ENCODE peak calls at places on chromosomes 11 and 22, in eight cellular contexts. One of them, this sample, is unnamed.

GRCh38 chr11:93741882-93742226 is 382 bp downstream of the C11orf54 start:
- DNase-seq in endothelial cell: no peak
- DNase-seq in GM20000: no peak
- DNase-seq in CD4-positive, alpha-beta T cell: no peak
- DNase-seq in heart right ventricle: no peak
- DNase-seq in kidney: no peak
- DNase-seq in IMR-90: peak
- DNase-seq in GM23338: peak
- DNase-seq in this sample: no peak

GRCh38 chr11:76629133-76629852 is 41.3 kb downstream of the LRRC32 start:
- DNase-seq in endothelial cell: no peak
- DNase-seq in GM20000: no peak
- DNase-seq in CD4-positive, alpha-beta T cell: no peak
- DNase-seq in heart right ventricle: peak
- DNase-seq in kidney: peak
- DNase-seq in IMR-90: peak
- DNase-seq in GM23338: no peak
- DNase-seq in this sample: peak

GRCh38 chr11:95515379-95515778 is 274.2 kb downstream of the FAM76B start:
- DNase-seq in endothelial cell: no peak
- DNase-seq in GM20000: no peak
- DNase-seq in CD4-positive, alpha-beta T cell: no peak
- DNase-seq in heart right ventricle: no peak
- DNase-seq in kidney: no peak
- DNase-seq in IMR-90: peak
- DNase-seq in GM23338: no peak
- DNase-seq in this sample: no peak

GRCh38 chr11:63961608-63962412 is 12.6 kb upstream of the COX8A start:
- DNase-seq in endothelial cell: no peak
- DNase-seq in GM20000: no peak
- DNase-seq in CD4-positive, alpha-beta T cell: no peak
- DNase-seq in heart right ventricle: no peak
- DNase-seq in kidney: no peak
- DNase-seq in IMR-90: peak
- DNase-seq in GM23338: peak
- DNase-seq in this sample: peak

GRCh38 chr11:87092159-87092558 is 54.4 kb downstream of the TMEM135 start:
- DNase-seq in endothelial cell: no peak
- DNase-seq in GM20000: no peak
- DNase-seq in CD4-positive, alpha-beta T cell: no peak
- DNase-seq in heart right ventricle: no peak
- DNase-seq in kidney: no peak
- DNase-seq in IMR-90: no peak
- DNase-seq in GM23338: no peak
- DNase-seq in this sample: no peak

GRCh38 chr11:75273989-75274391 is 33.4 kb downstream of the TPBGL start:
- DNase-seq in endothelial cell: no peak
- DNase-seq in GM20000: no peak
- DNase-seq in CD4-positive, alpha-beta T cell: no peak
- DNase-seq in heart right ventricle: no peak
- DNase-seq in kidney: peak
- DNase-seq in IMR-90: no peak
- DNase-seq in GM23338: no peak
- DNase-seq in this sample: no peak

GRCh38 chr11:128630367-128631230 is 43.2 kb upstream of the ETS1 start:
- DNase-seq in endothelial cell: peak
- DNase-seq in GM20000: peak
- DNase-seq in CD4-positive, alpha-beta T cell: peak
- DNase-seq in heart right ventricle: peak
- DNase-seq in kidney: peak
- DNase-seq in IMR-90: peak
- DNase-seq in GM23338: peak
- DNase-seq in this sample: peak

GRCh38 chr11:2093575-2094353 is 45.4 kb downstream of the IGF2 start:
- DNase-seq in endothelial cell: no peak
- DNase-seq in GM20000: no peak
- DNase-seq in CD4-positive, alpha-beta T cell: no peak
- DNase-seq in heart right ventricle: peak
- DNase-seq in kidney: peak
- DNase-seq in IMR-90: no peak
- DNase-seq in GM23338: no peak
- DNase-seq in this sample: no peak

GRCh38 chr11:13972033-13972910 is 9.7 kb downstream of the SPON1 start:
- DNase-seq in endothelial cell: no peak
- DNase-seq in GM20000: no peak
- DNase-seq in CD4-positive, alpha-beta T cell: no peak
- DNase-seq in heart right ventricle: no peak
- DNase-seq in kidney: no peak
- DNase-seq in IMR-90: peak
- DNase-seq in GM23338: no peak
- DNase-seq in this sample: peak

GRCh38 chr11:35735903-35736302 is 73.3 kb downstream of the TRIM44 start:
- DNase-seq in endothelial cell: no peak
- DNase-seq in GM20000: no peak
- DNase-seq in CD4-positive, alpha-beta T cell: no peak
- DNase-seq in heart right ventricle: no peak
- DNase-seq in kidney: no peak
- DNase-seq in IMR-90: no peak
- DNase-seq in GM23338: no peak
- DNase-seq in this sample: no peak

GRCh38 chr11:83819936-83820549 is 533.9 kb upstream of the CCDC90B start:
- DNase-seq in endothelial cell: no peak
- DNase-seq in GM20000: peak
- DNase-seq in CD4-positive, alpha-beta T cell: no peak
- DNase-seq in heart right ventricle: no peak
- DNase-seq in kidney: no peak
- DNase-seq in IMR-90: peak
- DNase-seq in GM23338: peak
- DNase-seq in this sample: no peak

GRCh38 chr11:100635194-100635593 is 51.9 kb upstream of the ARHGAP42 start:
- DNase-seq in endothelial cell: no peak
- DNase-seq in GM20000: no peak
- DNase-seq in CD4-positive, alpha-beta T cell: no peak
- DNase-seq in heart right ventricle: no peak
- DNase-seq in kidney: no peak
- DNase-seq in IMR-90: no peak
- DNase-seq in GM23338: no peak
- DNase-seq in this sample: no peak

GRCh38 chr22:20654343-20655208 is 119.3 kb upstream of the SERPIND1 start:
- DNase-seq in endothelial cell: no peak
- DNase-seq in GM20000: no peak
- DNase-seq in CD4-positive, alpha-beta T cell: no peak
- DNase-seq in heart right ventricle: no peak
- DNase-seq in kidney: peak
- DNase-seq in IMR-90: no peak
- DNase-seq in GM23338: no peak
- DNase-seq in this sample: no peak

GRCh38 chr22:27952779-27953178 is 33.7 kb upstream of the PITPNB start:
- DNase-seq in endothelial cell: no peak
- DNase-seq in GM20000: no peak
- DNase-seq in CD4-positive, alpha-beta T cell: no peak
- DNase-seq in heart right ventricle: no peak
- DNase-seq in kidney: no peak
- DNase-seq in IMR-90: no peak
- DNase-seq in GM23338: no peak
- DNase-seq in this sample: no peak

GRCh38 chr11:110082899-110083298 is 10.3 kb upstream of the ZC3H12C start:
- DNase-seq in endothelial cell: no peak
- DNase-seq in GM20000: no peak
- DNase-seq in CD4-positive, alpha-beta T cell: no peak
- DNase-seq in heart right ventricle: no peak
- DNase-seq in kidney: no peak
- DNase-seq in IMR-90: no peak
- DNase-seq in GM23338: no peak
- DNase-seq in this sample: no peak

GRCh38 chr11:88103337-88104206 is 71.7 kb downstream of the RAB38 start:
- DNase-seq in endothelial cell: peak
- DNase-seq in GM20000: peak
- DNase-seq in CD4-positive, alpha-beta T cell: no peak
- DNase-seq in heart right ventricle: no peak
- DNase-seq in kidney: no peak
- DNase-seq in IMR-90: peak
- DNase-seq in GM23338: peak
- DNase-seq in this sample: peak
- TF ChIP-seq CTCF in endothelial cell: peak
- TF ChIP-seq CTCF in GM20000: peak
- TF ChIP-seq CTCF in CD4-positive, alpha-beta T cell: peak
- TF ChIP-seq CTCF in heart right ventricle: peak
- TF ChIP-seq CTCF in kidney: peak
- TF ChIP-seq CTCF in IMR-90: peak
- TF ChIP-seq CTCF in GM23338: peak
- TF ChIP-seq CTCF in this sample: peak

DNA sequence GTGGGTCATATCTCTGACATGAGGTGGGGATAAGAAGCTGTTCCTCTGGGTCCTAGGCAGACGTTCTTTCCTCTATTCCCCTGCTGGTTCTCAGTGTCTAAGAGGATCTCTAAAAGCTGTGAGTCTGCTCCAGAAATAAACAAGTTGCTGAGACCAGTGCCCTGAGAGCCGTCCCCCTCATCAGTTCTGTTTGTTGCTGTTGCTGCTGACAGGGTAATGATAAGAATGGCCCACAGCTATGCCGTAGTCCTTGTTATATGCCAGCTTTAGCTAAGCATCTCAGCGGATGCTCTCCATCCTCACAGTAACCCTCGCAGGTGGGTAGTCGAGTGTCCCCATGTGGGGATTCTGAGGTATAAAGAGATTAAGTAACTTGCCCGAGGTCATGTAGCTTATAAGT is 23.5 kb upstream of the ST14 start:
- DNase-seq in endothelial cell: no peak
- DNase-seq in GM20000: no peak
- DNase-seq in CD4-positive, alpha-beta T cell: no peak
- DNase-seq in heart right ventricle: no peak
- DNase-seq in kidney: no peak
- DNase-seq in IMR-90: no peak
- DNase-seq in GM23338: no peak
- DNase-seq in this sample: no peak
- TF ChIP-seq CTCF in endothelial cell: no peak
- TF ChIP-seq CTCF in GM20000: no peak
- TF ChIP-seq CTCF in CD4-positive, alpha-beta T cell: no peak
- TF ChIP-seq CTCF in heart right ventricle: no peak
- TF ChIP-seq CTCF in kidney: no peak
- TF ChIP-seq CTCF in IMR-90: no peak
- TF ChIP-seq CTCF in GM23338: no peak
- TF ChIP-seq CTCF in this sample: no peak

GRCh38 chr11:102920118-102920684 is 35.3 kb downstream of the MMP13 start:
- DNase-seq in endothelial cell: no peak
- DNase-seq in GM20000: peak
- DNase-seq in CD4-positive, alpha-beta T cell: no peak
- DNase-seq in heart right ventricle: no peak
- DNase-seq in kidney: no peak
- DNase-seq in IMR-90: no peak
- DNase-seq in GM23338: no peak
- DNase-seq in this sample: peak

GRCh38 chr11:102914238-102915043 is 39.7 kb upstream of the MMP12 start:
- DNase-seq in endothelial cell: peak
- DNase-seq in GM20000: no peak
- DNase-seq in CD4-positive, alpha-beta T cell: no peak
- DNase-seq in heart right ventricle: no peak
- DNase-seq in kidney: no peak
- DNase-seq in IMR-90: peak
- DNase-seq in GM23338: peak
- DNase-seq in this sample: peak

GRCh38 chr11:102912482-102912830 is 37.7 kb upstream of the MMP12 start:
- DNase-seq in endothelial cell: no peak
- DNase-seq in GM20000: no peak
- DNase-seq in CD4-positive, alpha-beta T cell: no peak
- DNase-seq in heart right ventricle: no peak
- DNase-seq in kidney: no peak
- DNase-seq in IMR-90: peak
- DNase-seq in GM23338: no peak
- DNase-seq in this sample: no peak

GRCh38 chr11:102911758-102912481 is 37.1 kb upstream of the MMP12 start:
- DNase-seq in endothelial cell: no peak
- DNase-seq in GM20000: no peak
- DNase-seq in CD4-positive, alpha-beta T cell: no peak
- DNase-seq in heart right ventricle: no peak
- DNase-seq in kidney: no peak
- DNase-seq in IMR-90: no peak
- DNase-seq in GM23338: peak
- DNase-seq in this sample: no peak

DNA sequence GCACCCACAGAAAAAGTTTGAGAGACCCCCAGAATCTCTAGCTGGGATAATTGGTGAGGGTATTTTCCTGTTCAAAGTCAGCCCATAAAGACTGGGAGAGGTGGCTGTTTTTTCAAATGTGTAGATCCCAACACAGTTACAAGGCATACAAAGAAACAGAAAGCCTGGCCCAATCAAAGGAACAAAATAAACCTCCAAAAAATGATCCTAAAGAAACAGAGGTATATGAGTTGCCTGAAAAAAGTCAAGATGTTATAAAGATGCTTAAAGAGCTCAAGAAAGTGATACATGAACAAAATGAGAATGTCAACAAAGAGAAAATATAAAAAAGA is 40.2 kb upstream of the MMP12 start:
- DNase-seq in endothelial cell: no peak
- DNase-seq in GM20000: no peak
- DNase-seq in CD4-positive, alpha-beta T cell: no peak
- DNase-seq in heart right ventricle: no peak
- DNase-seq in kidney: no peak
- DNase-seq in IMR-90: no peak
- DNase-seq in GM23338: no peak
- DNase-seq in this sample: no peak
- TF ChIP-seq CTCF in endothelial cell: peak
- TF ChIP-seq CTCF in GM20000: no peak
- TF ChIP-seq CTCF in CD4-positive, alpha-beta T cell: no peak
- TF ChIP-seq CTCF in heart right ventricle: no peak
- TF ChIP-seq CTCF in kidney: no peak
- TF ChIP-seq CTCF in IMR-90: no peak
- TF ChIP-seq CTCF in GM23338: no peak
- TF ChIP-seq CTCF in this sample: no peak

GRCh38 chr22:36330127-36330526 is 57.6 kb downstream of the MYH9 start:
- DNase-seq in endothelial cell: no peak
- DNase-seq in GM20000: no peak
- DNase-seq in CD4-positive, alpha-beta T cell: no peak
- DNase-seq in heart right ventricle: no peak
- DNase-seq in kidney: no peak
- DNase-seq in IMR-90: no peak
- DNase-seq in GM23338: no peak
- DNase-seq in this sample: no peak

GRCh38 chr22:36331912-36332622 is 55.7 kb downstream of the MYH9 start:
- DNase-seq in endothelial cell: peak
- DNase-seq in GM20000: peak
- DNase-seq in CD4-positive, alpha-beta T cell: peak
- DNase-seq in heart right ventricle: peak
- DNase-seq in kidney: peak
- DNase-seq in IMR-90: peak
- DNase-seq in GM23338: no peak
- DNase-seq in this sample: peak

GRCh38 chr22:36332623-36333331 is 55.0 kb downstream of the MYH9 start:
- DNase-seq in endothelial cell: peak
- DNase-seq in GM20000: peak
- DNase-seq in CD4-positive, alpha-beta T cell: peak
- DNase-seq in heart right ventricle: no peak
- DNase-seq in kidney: no peak
- DNase-seq in IMR-90: peak
- DNase-seq in GM23338: no peak
- DNase-seq in this sample: peak

GRCh38 chr22:36330655-36331305 is 57.0 kb downstream of the MYH9 start:
- DNase-seq in endothelial cell: no peak
- DNase-seq in GM20000: no peak
- DNase-seq in CD4-positive, alpha-beta T cell: no peak
- DNase-seq in heart right ventricle: peak
- DNase-seq in kidney: peak
- DNase-seq in IMR-90: peak
- DNase-seq in GM23338: no peak
- DNase-seq in this sample: peak

GRCh38 chr22:36331306-36331911 is 56.4 kb downstream of the MYH9 start:
- DNase-seq in endothelial cell: peak
- DNase-seq in GM20000: peak
- DNase-seq in CD4-positive, alpha-beta T cell: peak
- DNase-seq in heart right ventricle: peak
- DNase-seq in kidney: peak
- DNase-seq in IMR-90: peak
- DNase-seq in GM23338: peak
- DNase-seq in this sample: peak
- TF ChIP-seq CTCF in endothelial cell: no peak
- TF ChIP-seq CTCF in GM20000: no peak
- TF ChIP-seq CTCF in CD4-positive, alpha-beta T cell: no peak
- TF ChIP-seq CTCF in heart right ventricle: no peak
- TF ChIP-seq CTCF in kidney: no peak
- TF ChIP-seq CTCF in IMR-90: peak
- TF ChIP-seq CTCF in GM23338: no peak
- TF ChIP-seq CTCF in this sample: no peak